ENCODE peak calls at places on chromosome 15, in four cellular contexts. P is BJ, M is foreskin fibroblast, C is GM12878. V is an unnamed sample.

GRCh38 chr15:57440799-57441198 is 64.5 kb downstream of the CGNL1 start:
- DNase-seq in C (no peak), M (peak), P (peak), V (no peak)

GRCh38 chr15:98785796-98786581 is 137.7 kb downstream of the IGF1R start:
- DNase-seq in P (no peak), C (peak), M (no peak), V (no peak)

GRCh38 chr15:36185438-36185837 is 394.0 kb upstream of the CDIN1 start:
- DNase-seq in C (no peak), P (no peak), M (peak), V (no peak)

GRCh38 chr15:75371486-75371885 is 3.1 kb upstream of the MAN2C1 start:
- DNase-seq in C (no peak), P (no peak), M (no peak), V (no peak)

GRCh38 chr15:52124270-52124878 is 11.8 kb upstream of the BCL2L10 start:
- DNase-seq in P (no peak), M (peak), C (no peak), V (no peak)

GRCh38 chr15:101723161-101723873 is 956 bp downstream of the TARS3 start:
- DNase-seq in C (peak), M (peak), P (no peak), V (peak)

GRCh38 chr15:98715401-98715800 is 67.1 kb downstream of the IGF1R start:
- DNase-seq in P (no peak), M (no peak), C (no peak), V (no peak)

GRCh38 chr15:93997071-93997658 is 234.2 kb upstream of the MCTP2 start:
- DNase-seq in P (no peak), C (no peak), M (peak), V (no peak)

GRCh38 chr15:69874321-69874720 is 223.4 kb downstream of the TLE3 start:
- DNase-seq in C (no peak), M (no peak), P (no peak), V (no peak)

GRCh38 chr15:85168642-85169173 is 187.1 kb downstream of the PDE8A start:
- DNase-seq in C (no peak), P (no peak), M (peak), V (no peak)

GRCh38 chr15:97728791-97729190 is 231.7 kb upstream of the ARRDC4 start:
- DNase-seq in M (no peak), P (no peak), C (no peak), V (no peak)

GRCh38 chr15:58065011-58065444 is 483 bp downstream of the ALDH1A2 start:
- DNase-seq in C (no peak), P (no peak), M (peak), V (no peak)

GRCh38 chr15:74802862-74803447 is 9.7 kb upstream of the LMAN1L start:
- DNase-seq in M (no peak), C (no peak), P (no peak), V (no peak)

GRCh38 chr15:33701304-33701696 is 267.0 kb upstream of the CHRM5 start:
- DNase-seq in C (no peak), M (peak), P (no peak), V (no peak)
- TF ChIP-seq CTCF in C (no peak), M (peak), P (peak), V (no peak)

GRCh38 chr15:88636039-88636438 is 2.8 kb upstream of the ISG20 start:
- DNase-seq in C (no peak), P (no peak), M (no peak), V (no peak)
- H3K4me3 ChIP-seq in C (no peak), P (no peak), M (no peak), V (no peak)

DNA sequence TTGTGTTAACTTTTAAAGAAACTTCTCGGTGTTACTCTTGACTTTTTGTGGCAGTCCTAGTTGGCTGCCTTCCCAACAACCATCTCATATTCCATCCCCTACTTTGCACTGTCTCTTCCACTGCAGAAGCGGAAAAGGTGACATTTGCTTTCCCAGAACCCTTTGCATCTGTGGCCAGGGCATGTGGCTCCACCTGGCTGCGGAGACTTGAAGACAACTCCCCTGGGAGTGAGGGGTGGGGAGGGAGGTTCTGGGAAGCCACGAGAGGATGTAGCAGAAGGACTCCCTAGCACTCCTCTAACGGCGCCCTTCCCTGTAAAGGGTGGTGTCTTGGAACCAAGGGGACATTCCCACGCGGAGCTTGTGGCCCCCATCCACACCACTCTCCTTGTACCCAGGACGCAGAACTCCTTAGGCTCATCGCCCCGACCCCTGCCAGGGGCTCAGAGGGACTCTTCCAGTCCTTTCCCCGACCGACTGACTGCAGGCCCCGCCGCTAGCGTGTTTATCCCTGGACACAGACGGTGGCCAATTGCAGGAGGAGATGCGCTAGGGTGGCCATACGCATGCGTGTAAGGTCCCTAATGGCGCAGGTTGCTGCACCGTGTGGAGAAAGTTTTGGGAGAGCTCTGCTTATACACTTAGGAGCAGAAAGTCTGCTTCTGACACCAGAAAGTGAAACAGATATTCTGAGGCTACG is 33.2 kb upstream of the SECISBP2L start:
- DNase-seq in C (no peak), M (no peak), P (no peak), V (no peak)
- TF ChIP-seq CTCF in C (no peak), M (no peak), P (no peak), V (no peak)

DNA sequence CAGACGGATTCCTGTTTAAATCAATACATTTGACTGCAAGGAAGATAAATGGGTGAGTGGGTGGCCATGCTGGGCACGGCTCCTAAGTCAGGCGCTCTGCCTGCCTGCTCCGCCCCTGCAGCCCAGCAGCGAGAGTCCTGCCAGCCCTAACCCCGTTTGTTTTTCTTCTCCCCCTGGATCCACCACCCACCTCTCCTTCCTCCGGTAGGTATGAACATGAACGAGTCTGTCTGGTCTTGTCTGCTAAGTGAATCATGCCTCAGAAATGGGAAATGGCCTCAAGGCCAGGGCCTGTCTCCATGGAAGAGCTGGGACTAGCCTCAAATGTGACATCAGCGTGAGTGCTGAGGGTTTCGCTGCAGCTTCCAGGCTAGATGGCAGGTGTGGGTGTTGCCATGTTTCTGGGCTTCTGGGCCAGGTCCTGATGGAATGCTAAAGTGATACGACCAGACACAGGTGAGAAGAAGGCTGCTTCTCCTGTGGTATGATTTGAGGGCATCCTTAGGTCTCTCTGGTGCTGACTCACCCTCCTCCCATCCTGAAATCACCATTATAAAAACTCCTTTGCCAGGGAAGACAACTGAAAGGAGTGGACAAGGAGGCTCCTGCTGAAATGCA is 5.6 kb upstream of the FEM1B start:
- DNase-seq in P (peak), M (peak), C (no peak), V (no peak)
- H3K4me3 ChIP-seq in P (no peak), M (no peak), C (no peak), V (no peak)

DNA sequence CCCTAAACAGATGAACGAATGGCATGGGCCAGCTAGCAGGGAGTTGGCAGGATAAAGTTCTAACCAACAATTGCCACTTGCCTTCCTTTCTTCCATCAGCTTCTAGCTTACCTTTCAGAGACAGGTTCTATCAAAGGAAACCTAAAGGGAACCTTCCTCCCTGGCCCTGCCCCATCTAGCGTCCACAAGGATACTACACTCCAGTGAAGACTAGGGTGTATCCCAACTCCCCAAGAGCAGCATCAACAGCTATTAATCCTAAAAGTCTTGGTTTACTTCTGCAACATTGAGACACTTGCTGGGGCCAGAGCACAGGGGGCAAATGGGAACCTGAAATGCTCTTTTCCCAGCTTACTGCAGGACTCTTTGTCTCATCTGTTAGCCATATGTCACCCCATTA is 37.0 kb upstream of the TMC3 start:
- DNase-seq in P (no peak), M (no peak), C (no peak), V (no peak)
- TF ChIP-seq CTCF in P (peak), M (peak), C (no peak), V (no peak)

GRCh38 chr15:61629269-61629668 is 400.2 kb upstream of the RORA start:
- DNase-seq in C (no peak), M (no peak), P (no peak), V (no peak)
- H3K4me3 ChIP-seq in C (no peak), M (no peak), P (no peak), V (no peak)

GRCh38 chr15:59997070-59997701 is 6.9 kb upstream of the FOXB1 start:
- DNase-seq in M (no peak), P (no peak), C (no peak), V (peak)
- TF ChIP-seq CTCF in M (no peak), P (no peak), C (peak), V (peak)

GRCh38 chr15:89835190-89835564 is 20.5 kb upstream of the ANPEP start:
- DNase-seq in M (no peak), C (no peak), P (no peak), V (no peak)

GRCh38 chr15:89833966-89834365 is 19.3 kb upstream of the ANPEP start:
- DNase-seq in C (no peak), M (no peak), P (no peak), V (no peak)

GRCh38 chr15:89837134-89837829 is 22.6 kb upstream of the ANPEP start:
- DNase-seq in C (no peak), P (no peak), M (peak), V (no peak)

GRCh38 chr15:89837830-89838178 is 23.2 kb upstream of the ANPEP start:
- DNase-seq in P (no peak), M (no peak), C (no peak), V (no peak)

DNA sequence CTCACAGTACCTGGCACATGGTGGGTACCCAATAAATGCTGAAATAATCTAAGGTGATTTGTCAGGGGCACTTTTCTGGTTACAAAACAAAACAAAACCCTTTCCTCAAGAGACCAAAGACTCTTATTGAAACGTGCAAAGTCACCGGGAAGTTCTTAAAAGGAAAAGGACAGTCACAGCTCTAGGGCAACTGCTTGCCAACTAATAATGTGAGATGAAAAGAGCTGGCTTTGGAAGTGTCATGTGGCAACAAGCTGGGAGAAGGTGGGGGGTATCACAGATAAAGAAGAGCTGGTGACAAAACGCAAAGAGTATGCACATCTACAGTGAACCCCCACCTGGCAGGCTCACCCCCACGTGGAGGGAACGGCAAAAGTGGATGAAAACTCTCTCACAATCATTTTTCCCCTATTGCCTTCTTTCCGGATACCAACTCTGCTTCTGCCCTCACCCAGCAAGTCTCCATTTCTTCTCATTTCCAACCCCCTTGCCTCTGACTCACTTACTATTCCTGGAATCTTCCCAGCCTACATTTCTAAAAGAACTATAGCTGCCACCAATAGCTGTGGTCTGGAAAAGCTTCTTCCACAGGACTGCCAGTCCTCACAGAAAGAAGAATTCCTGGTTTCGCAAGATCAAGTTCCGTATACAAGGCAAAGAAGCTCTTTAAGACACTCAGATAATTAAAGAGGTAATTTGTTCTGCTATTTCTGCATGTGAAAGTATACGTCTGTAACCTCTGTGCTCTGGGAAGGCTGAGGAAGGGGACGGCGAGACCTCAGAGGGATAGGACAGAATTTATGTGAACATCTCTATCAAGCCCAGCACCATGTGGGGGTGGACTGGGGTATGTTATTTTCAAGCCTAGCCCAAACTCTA is 21.8 kb upstream of the ANPEP start:
- DNase-seq in C (no peak), P (peak), M (peak), V (no peak)
- H3K4me3 ChIP-seq in C (no peak), P (no peak), M (peak), V (no peak)

DNA sequence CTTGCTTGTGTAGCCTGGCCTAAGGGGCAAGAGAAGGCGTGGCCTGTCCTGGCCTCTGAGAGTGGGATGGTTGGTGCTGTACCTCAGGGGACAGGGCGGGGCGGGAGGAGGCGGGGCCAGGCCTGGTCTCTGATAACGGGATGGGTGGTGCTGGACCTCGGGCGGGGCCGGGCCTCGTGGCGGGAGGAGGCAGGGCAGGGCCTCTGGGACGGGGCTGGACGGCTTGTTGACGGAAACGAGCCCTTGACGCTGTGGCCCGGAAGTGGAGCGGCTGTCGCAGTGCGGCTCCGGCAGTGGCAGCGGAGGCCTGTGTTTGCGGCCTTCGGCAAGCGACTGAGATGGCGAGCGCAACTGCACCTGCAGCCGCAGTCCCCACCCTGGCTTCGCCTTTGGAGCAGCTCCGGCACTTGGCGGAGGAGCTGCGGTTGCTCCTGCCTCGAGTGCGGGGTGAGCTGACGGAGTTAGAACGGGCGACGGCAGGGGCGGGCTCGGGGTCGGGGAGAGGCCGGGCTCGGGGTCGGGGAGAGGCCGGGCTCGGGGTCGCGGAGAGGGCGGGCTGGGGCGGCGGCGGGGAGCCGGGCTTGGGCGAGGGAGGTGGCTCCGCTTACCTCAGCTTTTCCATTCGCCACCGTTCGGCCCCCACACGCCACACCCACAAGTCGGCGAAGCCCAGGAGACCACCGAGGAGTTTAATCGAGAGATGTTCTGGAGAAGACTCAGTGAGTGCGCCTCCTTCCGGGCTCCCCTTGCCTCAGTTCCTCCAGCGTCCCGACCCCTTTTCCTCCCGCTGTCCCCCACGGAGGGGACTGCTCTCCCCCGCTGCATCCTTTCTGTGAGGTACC is at the start of gene CCNDBP1:
- DNase-seq in C (peak), M (peak), P (peak), V (peak)
- TF ChIP-seq CTCF in C (peak), M (peak), P (peak), V (peak)

V was measured in GM12864.